ENCODE peak calls at places on chromosomes 3 and 15, in eight cellular contexts. Q, X, A, R, Z, S, G and W are unnamed samples.

GRCh38 chr3:169624533-169624972 is 39.0 kb downstream of the MECOM start:
- DNase-seq in Q (no peak), A (no peak), X (no peak), G (no peak), Z (no peak), S (no peak), R (no peak), W (no peak)

GRCh38 chr15:98938804-98939203 is 68.8 kb downstream of the PGPEP1L start:
- DNase-seq in R (no peak), A (no peak), S (no peak), X (no peak), Q (no peak), G (no peak), Z (no peak), W (no peak)

GRCh38 chr3:132228923-132229322 is 88.3 kb upstream of the ACP3 start:
- DNase-seq in S (no peak), Q (no peak), G (no peak), R (no peak), A (no peak), Z (peak), X (no peak), W (peak)

GRCh38 chr3:143121240-143122088 is 1.9 kb downstream of the CHST2 start:
- DNase-seq in Z (peak), R (peak), G (peak), A (no peak), S (no peak), X (peak), Q (no peak), W (no peak)

GRCh38 chr3:10983219-10983916 is 9.2 kb upstream of the SLC6A1 start:
- DNase-seq in S (no peak), A (peak), X (no peak), Z (peak), G (no peak), R (no peak), Q (no peak), W (peak)

GRCh38 chr15:51104512-51104911 is 9.8 kb upstream of the TNFAIP8L3 start:
- DNase-seq in A (no peak), Z (no peak), Q (peak), R (no peak), X (no peak), G (peak), S (no peak), W (no peak)

GRCh38 chr3:129112308-129113052 is 9.1 kb downstream of the RAB43 start:
- DNase-seq in X (no peak), S (no peak), G (no peak), R (no peak), A (peak), Q (no peak), Z (no peak), W (no peak)

GRCh38 chr15:31489801-31490646 is 163.4 kb downstream of the KLF13 start:
- DNase-seq in X (no peak), R (no peak), S (no peak), A (peak), Q (no peak), G (no peak), Z (peak), W (peak)

GRCh38 chr15:90839187-90840071 is 29.0 kb upstream of the FURIN start:
- DNase-seq in X (no peak), S (no peak), Q (no peak), G (no peak), Z (no peak), A (no peak), R (no peak), W (peak)

GRCh38 chr15:80861776-80862175 is 82.6 kb downstream of the CEMIP start:
- DNase-seq in X (no peak), G (no peak), A (no peak), S (no peak), R (no peak), Q (no peak), Z (no peak), W (peak)

GRCh38 chr15:98503970-98504369 is 144.4 kb upstream of the IGF1R start:
- DNase-seq in X (no peak), R (no peak), G (no peak), S (no peak), Q (no peak), Z (peak), A (no peak), W (no peak)

GRCh38 chr15:44009056-44009455 is 182.3 kb downstream of the WDR76 start:
- DNase-seq in Z (peak), S (no peak), X (no peak), Q (no peak), R (no peak), G (no peak), A (peak), W (peak)

GRCh38 chr3:47577583-47578118 is 1.0 kb downstream of the CSPG5 start:
- DNase-seq in S (no peak), R (no peak), X (peak), Z (no peak), Q (no peak), G (no peak), A (no peak), W (no peak)

GRCh38 chr3:45635475-45636256 is 41.1 kb downstream of the LIMD1 start:
- DNase-seq in Q (no peak), X (no peak), R (no peak), G (no peak), S (no peak), A (peak), Z (peak), W (peak)